ENCODE peak calls at places on chromosomes 13 and 19, in ten cellular contexts. A, K, G, P, W, O, D, I, S and L are unnamed samples.

GRCh38 chr19:1122972-1123363 is 19.2 kb downstream of the GPX4 start:
- DNase-seq in A (peak), K (no peak), G (no peak), P (peak), W (no peak), O (peak), D (no peak), I (peak), S (no peak), L (peak)

GRCh38 chr19:42412223-42412622 is 15.0 kb downstream of the LIPE start:
- DNase-seq in A (peak), K (no peak), G (no peak), P (no peak), W (no peak), O (no peak), D (no peak), I (no peak), S (no peak), L (peak)

GRCh38 chr19:15331419-15332310 is 674 bp downstream of the BRD4 start:
- DNase-seq in A (no peak), K (peak), G (peak), P (no peak), W (peak), O (peak), D (no peak), I (peak), S (no peak), L (peak)

GRCh38 chr19:10565567-10566407 is at the start of gene KRI1:
- DNase-seq in A (peak), K (peak), G (peak), P (peak), W (peak), O (peak), D (peak), I (peak), S (peak), L (peak)

GRCh38 chr13:79648191-79648590 is 167.2 kb downstream of the NDFIP2 start:
- DNase-seq in A (no peak), K (no peak), G (no peak), P (no peak), W (no peak), O (no peak), D (no peak), I (no peak), S (no peak), L (peak)

GRCh38 chr13:44312898-44313551 is 60.6 kb upstream of the SERP2 start:
- DNase-seq in A (no peak), K (no peak), G (no peak), P (peak), W (no peak), O (peak), D (no peak), I (no peak), S (no peak), L (peak)

GRCh38 chr19:38233740-38234251 is 9.8 kb upstream of the DPF1 start:
- DNase-seq in A (peak), K (peak), G (peak), P (peak), W (peak), O (peak), D (peak), I (peak), S (no peak), L (peak)

GRCh38 chr13:48096670-48097069 is 1.8 kb upstream of the MED4 start:
- DNase-seq in A (no peak), K (no peak), G (no peak), P (no peak), W (no peak), O (no peak), D (no peak), I (no peak), S (no peak), L (no peak)

GRCh38 chr19:15252398-15253018 is 20.3 kb upstream of the EPHX3 start:
- DNase-seq in A (peak), K (no peak), G (no peak), P (peak), W (no peak), O (no peak), D (no peak), I (no peak), S (no peak), L (no peak)

GRCh38 chr19:13033819-13034611 is 38.7 kb downstream of the NFIX start:
- DNase-seq in A (peak), K (no peak), G (peak), P (peak), W (peak), O (peak), D (peak), I (peak), S (no peak), L (peak)

GRCh38 chr13:20121154-20121515 is 39.7 kb downstream of the GJA3 start:
- DNase-seq in A (peak), K (no peak), G (no peak), P (no peak), W (no peak), O (no peak), D (no peak), I (no peak), S (no peak), L (peak)